ENCODE peak calls at places on chromosomes 11 and 22, in seven cellular contexts. Z is SK-N-SH, A is transverse colon, F is suprapubic skin, U is stomach, W is HepG2, P is sigmoid colon. H is an unnamed sample.

GRCh38 chr11:70700871-70701270 is 302.5 kb downstream of the CTTN start:
- DNase-seq in Z (no peak), A (no peak), F (no peak), U (no peak), W (no peak), P (no peak), H (no peak)

GRCh38 chr22:39685336-39686177 is 115.0 kb downstream of the CACNA1I start:
- DNase-seq in Z (no peak), A (no peak), F (no peak), U (no peak), W (no peak), P (no peak), H (no peak)

GRCh38 chr11:18731949-18732821 is 6.2 kb upstream of the IGSF22 start:
- DNase-seq in Z (peak; percentile 86), A (peak; percentile 59), F (no peak), U (peak; percentile 63), W (no peak), P (no peak), H (no peak)

GRCh38 chr11:124481365-124482323 is 36.1 kb upstream of the OR8B8 start:
- DNase-seq in Z (peak; percentile 4), A (no peak), F (no peak), U (no peak), W (peak; percentile 9), P (no peak), H (no peak)

GRCh38 chr11:113281052-113281725 is 33.2 kb upstream of the TTC12 start:
- DNase-seq in Z (no peak), A (no peak), F (no peak), U (no peak), W (no peak), P (no peak), H (no peak)

GRCh38 chr11:117908959-117909610 is 20.1 kb downstream of the TMPRSS13 start:
- DNase-seq in Z (peak; percentile 83), A (no peak), F (peak; percentile 32), U (no peak), W (no peak), P (no peak), H (no peak)

GRCh38 chr11:119599864-119600593 is 129.0 kb downstream of the NECTIN1 start:
- DNase-seq in Z (no peak), A (no peak), F (no peak), U (no peak), W (no peak), P (no peak), H (no peak)

GRCh38 chr22:42056757-42057511 is 13.7 kb downstream of the NAGA start:
- DNase-seq in Z (no peak), A (no peak), F (no peak), U (no peak), W (no peak), P (no peak), H (no peak)

GRCh38 chr11:119742263-119742861 is 13.4 kb upstream of the NECTIN1 start:
- DNase-seq in Z (peak; percentile 89), A (peak; percentile 36), F (no peak), U (no peak), W (no peak), P (no peak), H (no peak)

GRCh38 chr22:44884968-44885805 is 124.6 kb downstream of the PHF21B start:
- DNase-seq in Z (no peak), A (no peak), F (peak; percentile 45), U (no peak), W (peak; percentile 18), P (peak; percentile 47), H (peak; percentile 66)

GRCh38 chr11:44611088-44611487 is 45.6 kb downstream of the CD82 start:
- DNase-seq in Z (no peak), A (no peak), F (no peak), U (no peak), W (no peak), P (no peak), H (no peak)

GRCh38 chr11:44680982-44681597 is 45.7 kb upstream of the TSPAN18 start:
- DNase-seq in Z (no peak), A (no peak), F (no peak), U (no peak), W (no peak), P (no peak), H (no peak)

GRCh38 chr11:64713031-64713780 is 9.8 kb downstream of the NRXN2 start:
- DNase-seq in Z (no peak), A (peak; percentile 26), F (no peak), U (peak; percentile 46), W (no peak), P (no peak), H (peak; percentile 89)

GRCh38 chr11:121578216-121579063 is 125.7 kb upstream of the SORL1-AS1 start:
- DNase-seq in Z (no peak), A (no peak), F (no peak), U (no peak), W (no peak), P (no peak), H (no peak)

GRCh38 chr22:39526736-39527171 is 5.8 kb downstream of the RPS19BP1 start:
- DNase-seq in Z (no peak), A (no peak), F (no peak), U (no peak), W (no peak), P (no peak), H (no peak)

GRCh38 chr11:17293308-17293707 is 16.8 kb downstream of the NUCB2 start:
- DNase-seq in Z (no peak), A (no peak), F (no peak), U (no peak), W (no peak), P (no peak), H (no peak)

GRCh38 chr11:122637538-122637937 is 18.0 kb upstream of the UBASH3B start:
- DNase-seq in Z (no peak), A (no peak), F (no peak), U (no peak), W (no peak), P (no peak), H (no peak)

GRCh38 chr22:49650336-49651241 is 177.1 kb downstream of the BRD1 start:
- DNase-seq in Z (no peak), A (no peak), F (no peak), U (no peak), W (no peak), P (no peak), H (no peak)

GRCh38 chr11:27861706-27862430 is 161.6 kb upstream of the BDNF start:
- DNase-seq in Z (no peak), A (no peak), F (no peak), U (no peak), W (no peak), P (no peak), H (no peak)

GRCh38 chr11:64888761-64889511 is 10.5 kb upstream of the EHD1 start:
- DNase-seq in Z (no peak), A (peak; percentile 85), F (no peak), U (peak; percentile 63), W (peak; percentile 41), P (no peak), H (no peak)

GRCh38 chr11:123091541-123091940 is 29.6 kb upstream of the HSPA8 start:
- DNase-seq in Z (no peak), A (no peak), F (no peak), U (no peak), W (no peak), P (no peak), H (no peak)

GRCh38 chr22:36384766-36385400 is 2.9 kb downstream of the MYH9 start:
- DNase-seq in Z (peak; percentile 61), A (no peak), F (no peak), U (no peak), W (no peak), P (no peak), H (no peak)

GRCh38 chr22:36386351-36386899 is 1.3 kb downstream of the MYH9 start:
- DNase-seq in Z (no peak), A (peak; percentile 69), F (no peak), U (no peak), W (no peak), P (no peak), H (peak; percentile 84)

GRCh38 chr22:36386900-36387663 is 685 bp downstream of the MYH9 start:
- DNase-seq in Z (peak; percentile 78), A (peak; percentile 86), F (peak; percentile 87), U (peak; percentile 81), W (no peak), P (peak; percentile 88), H (peak; percentile 95)

GRCh38 chr22:36387664-36387913 is 178 bp downstream of the MYH9 start:
- DNase-seq in Z (no peak), A (no peak), F (no peak), U (no peak), W (no peak), P (no peak), H (no peak)

GRCh38 chr22:36385491-36386350 is 2.0 kb downstream of the MYH9 start:
- DNase-seq in Z (no peak), A (peak; percentile 61), F (no peak), U (peak; percentile 83), W (peak; percentile 57), P (peak; percentile 90), H (no peak)
- H3K27me3 ChIP-seq in Z (no peaks in the 10 kb centered on the region), A (no peaks in the 10 kb centered on the region), F (no peaks in the 10 kb centered on the region), U (no peaks in the 10 kb centered on the region), W (no peaks in the 10 kb centered on the region), P (no peaks in the 10 kb centered on the region), H (no peaks in the 10 kb centered on the region)

DNA sequence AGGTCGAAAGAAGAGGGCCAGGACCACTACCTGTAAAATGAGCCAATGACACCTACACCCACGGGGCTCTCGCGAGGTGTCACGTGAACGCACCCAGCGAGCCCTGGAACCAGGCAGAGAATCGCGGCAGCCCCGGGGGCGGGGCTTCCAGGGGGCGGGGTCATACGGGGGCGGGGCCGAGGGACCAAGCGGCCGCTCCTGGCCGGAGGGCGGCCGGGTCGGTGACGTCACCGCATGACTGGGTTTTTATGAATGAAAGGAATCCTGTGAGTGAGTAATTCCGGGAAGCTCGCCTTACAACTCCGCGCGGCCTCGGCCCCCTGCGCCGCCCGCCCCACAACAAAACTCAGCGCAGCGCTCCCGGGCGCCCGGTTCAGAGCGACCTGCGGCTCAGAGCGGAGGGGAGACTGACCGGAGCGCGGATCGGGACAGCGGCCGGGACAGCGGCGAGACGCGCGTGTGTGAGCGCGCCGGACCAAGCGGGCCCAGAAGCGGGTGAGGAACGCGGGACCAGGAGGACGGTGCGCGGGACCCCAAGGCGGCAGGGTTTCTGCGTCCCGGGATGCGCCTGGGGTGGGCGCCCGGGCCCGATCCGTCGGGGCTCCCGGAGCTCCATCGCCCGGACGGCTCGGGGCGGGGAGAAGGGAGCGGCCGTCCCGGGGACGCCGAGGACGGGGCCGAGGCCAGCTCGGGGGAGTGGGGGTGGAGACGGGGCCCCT is at the start of gene MAFF:
- DNase-seq in Z (peak; percentile 91), A (peak; percentile 98), F (peak; percentile 97), U (peak; percentile 98), W (peak; percentile 92), P (peak; percentile 99), H (peak; percentile 97)
- TF ChIP-seq EP300 in Z (no peak), A (peak; percentile 13), F (no peak), U (peak; percentile 26), W (no peak), P (no peak), H (peak; percentile 59)

DNA sequence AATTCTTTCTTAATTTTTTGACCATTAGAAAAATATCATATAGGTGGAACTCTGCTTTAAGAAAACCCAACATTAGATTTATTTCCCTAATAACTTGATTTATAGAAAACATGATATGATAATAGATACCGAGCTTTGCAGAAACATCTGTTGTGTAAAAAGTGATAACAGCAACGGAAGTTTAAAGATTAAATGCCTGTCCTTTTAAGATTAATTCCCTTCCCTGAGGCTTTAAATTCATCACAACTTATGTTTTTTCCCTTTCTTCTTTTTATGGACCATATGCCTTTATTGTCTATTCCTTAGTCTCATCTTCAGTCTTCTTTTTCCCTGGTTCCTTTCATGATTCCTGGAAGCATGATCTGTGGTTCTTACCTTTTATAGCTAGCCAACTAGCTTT is 1.9 kb downstream of the USP47 start:
- DNase-seq in Z (peak; percentile 8), A (no peak), F (no peak), U (no peak), W (no peak), P (no peak), H (no peak)
- H3K4me3 ChIP-seq in Z (peak overlapping the region; percentile 90), A (peak overlapping the region; percentile 83), F (peak overlapping the region; percentile 86), U (peak overlapping the region; percentile 82), W (peak overlapping the region; percentile 98), P (peak overlapping the region; percentile 82), H (peak overlapping the region; percentile 66)

GRCh38 chr11:57481915-57482781 is 21.8 kb downstream of the RTN4RL2 start:
- DNase-seq in Z (no peak), A (no peak), F (no peak), U (no peak), W (no peak), P (no peak), H (peak; percentile 74)
- H3K27me3 ChIP-seq in Z (peaks cover 28% of the 10 kb centered on the region), A (peaks cover 24% of the 10 kb centered on the region), F (peaks cover 15% of the 10 kb centered on the region), U (peaks cover 13% of the 10 kb centered on the region), W (no peaks in the 10 kb centered on the region), P (peaks cover 15% of the 10 kb centered on the region), H (no peaks in the 10 kb centered on the region)